ENCODE peak calls at places on chromosomes 4 and X, in six cellular contexts. One of them, this sample, is unnamed. For H3K36me3, the result is how much of the 10 kb centered on the place peaks cover.

GRCh38 chr4:164068392-164068791 is 573.9 kb downstream of the TMA16 start:
- DNase-seq in CD8-positive, alpha-beta memory T cell: no peak
- DNase-seq in pancreas: no peak
- DNase-seq in left lung: peak
- DNase-seq in psoas muscle: no peak
- DNase-seq in endodermal cell: no peak
- DNase-seq in this sample: peak

GRCh38 chr4:77202491-77202890 is 45.5 kb downstream of the CCNG2 start:
- DNase-seq in CD8-positive, alpha-beta memory T cell: no peak
- DNase-seq in pancreas: no peak
- DNase-seq in left lung: no peak
- DNase-seq in psoas muscle: no peak
- DNase-seq in endodermal cell: no peak
- DNase-seq in this sample: no peak

GRCh38 chr4:66691101-66691500 is 854.2 kb downstream of the CENPC start:
- DNase-seq in CD8-positive, alpha-beta memory T cell: no peak
- DNase-seq in pancreas: no peak
- DNase-seq in left lung: no peak
- DNase-seq in psoas muscle: no peak
- DNase-seq in endodermal cell: peak
- DNase-seq in this sample: no peak

GRCh38 chrX:136497556-136498048 is at the start of gene HTATSF1:
- DNase-seq in CD8-positive, alpha-beta memory T cell: no peak
- DNase-seq in pancreas: peak
- DNase-seq in left lung: peak
- DNase-seq in psoas muscle: no peak
- DNase-seq in endodermal cell: no peak
- DNase-seq in this sample: no peak

GRCh38 chr4:114257516-114257915 is 278.1 kb upstream of the ARSJ start:
- DNase-seq in CD8-positive, alpha-beta memory T cell: no peak
- DNase-seq in pancreas: no peak
- DNase-seq in left lung: no peak
- DNase-seq in psoas muscle: no peak
- DNase-seq in endodermal cell: no peak
- DNase-seq in this sample: no peak

GRCh38 chr4:148094149-148094548 is 348.1 kb downstream of the NR3C2 start:
- DNase-seq in CD8-positive, alpha-beta memory T cell: no peak
- DNase-seq in pancreas: no peak
- DNase-seq in left lung: no peak
- DNase-seq in psoas muscle: no peak
- DNase-seq in endodermal cell: no peak
- DNase-seq in this sample: no peak

GRCh38 chr4:42713371-42713770 is 56.5 kb upstream of the ATP8A1 start:
- DNase-seq in CD8-positive, alpha-beta memory T cell: no peak
- DNase-seq in pancreas: no peak
- DNase-seq in left lung: no peak
- DNase-seq in psoas muscle: no peak
- DNase-seq in endodermal cell: no peak
- DNase-seq in this sample: no peak

GRCh38 chr4:129929052-129929451 is 833.1 kb downstream of the C4orf33 start:
- DNase-seq in CD8-positive, alpha-beta memory T cell: no peak
- DNase-seq in pancreas: no peak
- DNase-seq in left lung: no peak
- DNase-seq in psoas muscle: no peak
- DNase-seq in endodermal cell: peak
- DNase-seq in this sample: no peak

GRCh38 chr4:185735887-185736286 is 76.1 kb downstream of the SORBS2 start:
- DNase-seq in CD8-positive, alpha-beta memory T cell: no peak
- DNase-seq in pancreas: no peak
- DNase-seq in left lung: no peak
- DNase-seq in psoas muscle: no peak
- DNase-seq in endodermal cell: no peak
- DNase-seq in this sample: no peak

GRCh38 chr4:5708171-5708828 is at the start of gene EVC2:
- DNase-seq in CD8-positive, alpha-beta memory T cell: peak
- DNase-seq in pancreas: peak
- DNase-seq in left lung: peak
- DNase-seq in psoas muscle: peak
- DNase-seq in endodermal cell: peak
- DNase-seq in this sample: peak

GRCh38 chr4:119506761-119507160 is 121.8 kb downstream of the PDE5A start:
- DNase-seq in CD8-positive, alpha-beta memory T cell: no peak
- DNase-seq in pancreas: no peak
- DNase-seq in left lung: no peak
- DNase-seq in psoas muscle: no peak
- DNase-seq in endodermal cell: no peak
- DNase-seq in this sample: no peak

GRCh38 chr4:7503597-7503996 is 68.9 kb upstream of the PSAPL1 start:
- DNase-seq in CD8-positive, alpha-beta memory T cell: no peak
- DNase-seq in pancreas: no peak
- DNase-seq in left lung: peak
- DNase-seq in psoas muscle: no peak
- DNase-seq in endodermal cell: no peak
- DNase-seq in this sample: no peak

GRCh38 chr4:18641334-18641733 is 619.8 kb upstream of the LCORL start:
- DNase-seq in CD8-positive, alpha-beta memory T cell: no peak
- DNase-seq in pancreas: no peak
- DNase-seq in left lung: no peak
- DNase-seq in psoas muscle: no peak
- DNase-seq in endodermal cell: no peak
- DNase-seq in this sample: no peak

GRCh38 chr4:174646326-174646725 is 124.0 kb upstream of the HPGD start:
- DNase-seq in CD8-positive, alpha-beta memory T cell: no peak
- DNase-seq in pancreas: no peak
- DNase-seq in left lung: no peak
- DNase-seq in psoas muscle: no peak
- DNase-seq in endodermal cell: no peak
- DNase-seq in this sample: no peak

GRCh38 chrX:132375941-132376340 is 112.9 kb downstream of the MBNL3 start:
- DNase-seq in CD8-positive, alpha-beta memory T cell: no peak
- DNase-seq in pancreas: no peak
- DNase-seq in left lung: no peak
- DNase-seq in psoas muscle: no peak
- DNase-seq in endodermal cell: no peak
- DNase-seq in this sample: no peak

GRCh38 chr4:173257732-173258717 is 76.1 kb downstream of the HMGB2 start:
- DNase-seq in CD8-positive, alpha-beta memory T cell: peak
- DNase-seq in pancreas: no peak
- DNase-seq in left lung: no peak
- DNase-seq in psoas muscle: peak
- DNase-seq in endodermal cell: peak
- DNase-seq in this sample: peak

GRCh38 chr4:42151568-42152506 is 618 bp downstream of the BEND4 start:
- DNase-seq in CD8-positive, alpha-beta memory T cell: no peak
- DNase-seq in pancreas: peak
- DNase-seq in left lung: peak
- DNase-seq in psoas muscle: no peak
- DNase-seq in endodermal cell: peak
- DNase-seq in this sample: no peak

GRCh38 chrX:153640736-153641574 is 6.0 kb upstream of the DUSP9 start:
- DNase-seq in CD8-positive, alpha-beta memory T cell: no peak
- DNase-seq in pancreas: peak
- DNase-seq in left lung: no peak
- DNase-seq in psoas muscle: no peak
- DNase-seq in endodermal cell: peak
- DNase-seq in this sample: no peak

GRCh38 chrX:49041683-49042529 is 1.3 kb downstream of the TFE3 start:
- DNase-seq in CD8-positive, alpha-beta memory T cell: no peak
- DNase-seq in pancreas: no peak
- DNase-seq in left lung: no peak
- DNase-seq in psoas muscle: peak
- DNase-seq in endodermal cell: peak
- DNase-seq in this sample: no peak

GRCh38 chrX:13868481-13869040 is 51.7 kb upstream of the GPM6B start:
- DNase-seq in CD8-positive, alpha-beta memory T cell: no peak
- DNase-seq in pancreas: no peak
- DNase-seq in left lung: no peak
- DNase-seq in psoas muscle: no peak
- DNase-seq in endodermal cell: no peak
- DNase-seq in this sample: no peak

GRCh38 chr4:123443401-123444297 is 47.1 kb downstream of the SPRY1 start:
- DNase-seq in CD8-positive, alpha-beta memory T cell: no peak
- DNase-seq in pancreas: no peak
- DNase-seq in left lung: no peak
- DNase-seq in psoas muscle: no peak
- DNase-seq in endodermal cell: no peak
- DNase-seq in this sample: no peak

DNA sequence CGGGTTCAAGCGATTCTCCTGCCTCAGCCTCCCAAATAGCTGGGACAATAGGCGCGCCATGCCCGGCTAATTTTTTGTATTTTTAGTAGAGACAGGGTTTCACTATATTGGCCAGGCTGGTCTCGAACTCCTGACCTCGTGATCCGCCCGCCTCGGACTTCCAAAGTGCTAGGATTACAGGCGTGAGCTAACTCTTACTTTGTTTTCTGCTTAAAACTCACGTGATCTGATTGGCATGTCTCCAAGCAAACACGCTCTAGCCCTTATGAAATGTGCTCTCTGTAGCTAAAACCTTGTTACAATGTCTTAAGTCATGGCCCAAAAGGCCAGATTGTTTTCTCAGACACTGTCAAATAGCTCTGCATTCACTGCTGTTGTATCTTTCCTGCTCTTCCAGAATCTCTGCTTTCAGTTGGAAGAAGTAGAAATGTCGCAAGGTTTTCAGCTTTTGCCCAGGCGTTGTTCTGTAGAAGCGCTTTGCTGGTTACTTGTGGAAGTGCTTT is 39.7 kb upstream of the OGT start:
- DNase-seq in CD8-positive, alpha-beta memory T cell: no peak
- DNase-seq in pancreas: no peak
- DNase-seq in left lung: no peak
- DNase-seq in psoas muscle: no peak
- DNase-seq in endodermal cell: no peak
- DNase-seq in this sample: no peak
- H3K4me3 ChIP-seq in CD8-positive, alpha-beta memory T cell: no peak
- H3K4me3 ChIP-seq in pancreas: peak
- H3K4me3 ChIP-seq in left lung: peak
- H3K4me3 ChIP-seq in psoas muscle: peak
- H3K4me3 ChIP-seq in endodermal cell: no peak
- H3K4me3 ChIP-seq in this sample: peak

GRCh38 chr4:82833696-82834313 is 35.2 kb upstream of the SCD5 start:
- DNase-seq in CD8-positive, alpha-beta memory T cell: no peak
- DNase-seq in pancreas: no peak
- DNase-seq in left lung: no peak
- DNase-seq in psoas muscle: no peak
- DNase-seq in endodermal cell: no peak
- DNase-seq in this sample: no peak
- H3K27ac ChIP-seq in CD8-positive, alpha-beta memory T cell: no peak
- H3K27ac ChIP-seq in pancreas: peak
- H3K27ac ChIP-seq in left lung: no peak
- H3K27ac ChIP-seq in psoas muscle: peak
- H3K27ac ChIP-seq in endodermal cell: no peak
- H3K27ac ChIP-seq in this sample: no peak

DNA sequence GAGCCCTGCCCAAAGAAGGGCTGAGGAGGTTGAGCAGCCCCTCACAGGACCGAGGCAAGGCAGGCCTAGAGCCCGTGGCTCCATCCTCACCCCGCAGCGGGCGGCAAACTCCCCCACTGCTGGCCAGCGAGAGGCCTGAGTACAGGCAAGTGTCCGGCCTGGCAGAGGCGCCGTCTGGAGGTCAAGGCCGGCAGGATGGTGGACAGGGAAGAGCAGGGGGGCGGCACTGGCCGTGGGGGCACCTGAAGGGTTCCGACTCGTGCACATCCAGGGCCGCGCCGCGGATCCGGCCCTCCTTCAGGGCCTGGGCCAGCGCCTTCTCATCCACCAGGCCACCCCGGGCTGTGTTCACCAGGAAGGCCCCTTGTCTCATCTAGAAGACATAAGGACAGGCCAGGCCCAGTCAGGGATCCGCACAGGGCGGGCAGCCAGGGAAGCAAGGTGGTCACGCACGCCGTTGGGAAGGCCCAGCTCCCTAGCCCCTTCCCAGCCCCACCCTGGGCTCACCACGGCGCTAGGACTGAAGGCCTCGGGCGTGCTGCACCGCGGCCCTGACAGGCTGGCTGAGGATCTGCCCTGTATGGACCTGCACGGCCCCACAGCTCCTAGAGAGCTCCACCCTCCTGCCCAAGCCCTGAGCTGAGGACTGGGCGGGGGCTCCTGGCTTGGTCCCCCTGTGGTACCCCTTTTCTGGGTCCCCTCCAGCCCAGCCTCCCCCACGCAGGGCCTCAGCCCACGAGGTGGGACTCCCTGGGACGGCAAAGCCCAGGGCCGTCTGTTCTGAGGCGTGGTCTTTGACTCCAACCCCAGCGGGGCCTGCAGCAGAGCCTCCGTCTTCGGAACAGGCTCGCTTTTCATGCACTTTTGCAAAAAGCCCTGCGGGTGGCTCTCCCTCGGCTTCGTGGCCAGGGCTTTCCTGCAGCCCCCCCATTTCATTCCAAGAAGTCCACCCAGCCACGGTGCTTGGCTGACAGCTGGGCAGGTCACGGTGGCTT is 34.5 kb downstream of the CTBP1 start:
- DNase-seq in CD8-positive, alpha-beta memory T cell: no peak
- DNase-seq in pancreas: no peak
- DNase-seq in left lung: peak
- DNase-seq in psoas muscle: no peak
- DNase-seq in endodermal cell: no peak
- DNase-seq in this sample: no peak
- H3K36me3 ChIP-seq in CD8-positive, alpha-beta memory T cell: under half
- H3K36me3 ChIP-seq in pancreas: half or more
- H3K36me3 ChIP-seq in left lung: half or more
- H3K36me3 ChIP-seq in psoas muscle: under half
- H3K36me3 ChIP-seq in endodermal cell: under half
- H3K36me3 ChIP-seq in this sample: half or more

DNA sequence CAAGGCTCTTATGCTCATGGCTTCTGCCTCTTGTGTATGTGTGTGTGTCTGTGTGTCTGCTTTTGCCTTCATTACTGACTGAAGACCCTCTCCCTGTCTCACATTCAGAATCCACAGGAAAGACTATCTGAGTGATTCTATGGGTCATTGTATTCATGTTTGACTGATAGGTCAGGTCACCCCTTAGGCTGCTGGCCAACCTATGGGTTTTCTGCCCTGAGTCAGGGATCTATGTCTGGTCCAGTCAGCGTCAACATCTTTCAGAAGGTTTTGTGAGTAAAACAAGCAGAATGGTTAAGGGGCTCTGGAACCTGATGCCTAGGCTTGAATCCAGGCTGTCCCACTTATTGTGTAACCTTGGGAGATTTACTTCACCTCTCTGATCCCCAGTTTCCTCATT is 30.5 kb downstream of the NHSL2 start:
- DNase-seq in CD8-positive, alpha-beta memory T cell: no peak
- DNase-seq in pancreas: no peak
- DNase-seq in left lung: no peak
- DNase-seq in psoas muscle: no peak
- DNase-seq in endodermal cell: no peak
- DNase-seq in this sample: no peak
- H3K4me3 ChIP-seq in CD8-positive, alpha-beta memory T cell: no peak
- H3K4me3 ChIP-seq in pancreas: no peak
- H3K4me3 ChIP-seq in left lung: no peak
- H3K4me3 ChIP-seq in psoas muscle: no peak
- H3K4me3 ChIP-seq in endodermal cell: no peak
- H3K4me3 ChIP-seq in this sample: no peak

DNA sequence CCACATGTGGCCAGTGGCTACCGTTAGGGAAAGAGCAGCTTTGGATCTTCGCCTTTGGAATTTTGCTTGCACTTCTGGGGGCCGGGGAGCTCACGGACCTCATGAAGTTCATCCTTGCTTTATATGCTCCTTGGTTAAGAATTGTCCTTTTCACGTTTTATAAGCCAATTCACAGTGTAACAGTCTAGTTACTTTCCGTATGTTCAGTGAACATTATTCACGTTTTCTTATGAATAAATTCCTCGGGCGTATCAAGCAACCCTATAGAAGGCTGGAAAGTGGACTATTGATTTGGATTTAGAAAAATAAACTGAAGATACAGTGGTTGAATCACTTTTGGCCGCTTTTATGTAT is 714 bp upstream of the PDLIM5 start:
- DNase-seq in CD8-positive, alpha-beta memory T cell: no peak
- DNase-seq in pancreas: no peak
- DNase-seq in left lung: no peak
- DNase-seq in psoas muscle: no peak
- DNase-seq in endodermal cell: no peak
- DNase-seq in this sample: no peak
- H3K27ac ChIP-seq in CD8-positive, alpha-beta memory T cell: no peak
- H3K27ac ChIP-seq in pancreas: peak
- H3K27ac ChIP-seq in left lung: peak
- H3K27ac ChIP-seq in psoas muscle: peak
- H3K27ac ChIP-seq in endodermal cell: no peak
- H3K27ac ChIP-seq in this sample: peak